ENCODE peak calls at places on chromosomes 11 and 22, in six cellular contexts. V, T, A, O, F and W are unnamed samples.

GRCh38 chr11:2898366-2899079 is 12.9 kb upstream of the CDKN1C start:
- DNase-seq in V (peak), T (peak), A (no peak), O (peak), F (peak), W (no peak)

GRCh38 chr11:84969103-84969502 is 658.0 kb downstream of the DLG2 start:
- DNase-seq in V (peak), T (no peak), A (no peak), O (no peak), F (no peak), W (no peak)

GRCh38 chr11:103959279-103959930 is 77.0 kb upstream of the DDI1 start:
- DNase-seq in V (peak), T (no peak), A (no peak), O (peak), F (no peak), W (no peak)

GRCh38 chr11:122780296-122780949 is 57.9 kb upstream of the CRTAM start:
- DNase-seq in V (no peak), T (no peak), A (no peak), O (no peak), F (no peak), W (no peak)

GRCh38 chr11:25927391-25927790 is 404.5 kb upstream of the ANO3 start:
- DNase-seq in V (peak), T (peak), A (peak), O (no peak), F (no peak), W (no peak)

GRCh38 chr11:45289369-45289768 is 3.2 kb upstream of the SYT13 start:
- DNase-seq in V (no peak), T (peak), A (no peak), O (peak), F (peak), W (no peak)

GRCh38 chr11:5967708-5968107 is 586 bp downstream of the OR56A5 start:
- DNase-seq in V (no peak), T (no peak), A (no peak), O (no peak), F (no peak), W (no peak)

GRCh38 chr22:45290410-45290936 is 5.7 kb downstream of the UPK3A start:
- DNase-seq in V (peak), T (peak), A (no peak), O (peak), F (peak), W (peak)

GRCh38 chr22:22062306-22062793 is 79.8 kb upstream of the TOP3B start:
- DNase-seq in V (no peak), T (no peak), A (no peak), O (no peak), F (no peak), W (no peak)

GRCh38 chr11:41309111-41309522 is 150.3 kb downstream of the LRRC4C start:
- DNase-seq in V (peak), T (no peak), A (no peak), O (no peak), F (no peak), W (no peak)

GRCh38 chr11:128210148-128210940 is 377.0 kb downstream of the ETS1 start:
- DNase-seq in V (peak), T (peak), A (no peak), O (peak), F (peak), W (peak)

GRCh38 chr22:30328466-30329049 is 1.8 kb upstream of the TBC1D10A start:
- DNase-seq in V (peak), T (no peak), A (no peak), O (no peak), F (no peak), W (no peak)

GRCh38 chr11:112885744-112886706 is 75.2 kb upstream of the NCAM1 start:
- DNase-seq in V (no peak), T (no peak), A (no peak), O (no peak), F (no peak), W (no peak)

GRCh38 chr11:8239536-8240228 is 24.0 kb downstream of the LMO1 start:
- DNase-seq in V (no peak), T (no peak), A (no peak), O (no peak), F (no peak), W (no peak)

GRCh38 chr11:63635762-63636465 is 21.7 kb upstream of the PLAAT3 start:
- DNase-seq in V (peak), T (peak), A (peak), O (peak), F (peak), W (peak)

GRCh38 chr11:124536520-124536919 is 6.9 kb downstream of the OR8B12 start:
- DNase-seq in V (peak), T (peak), A (no peak), O (peak), F (peak), W (peak)

GRCh38 chr11:126930100-126930841 is 70.3 kb downstream of the KIRREL3 start:
- DNase-seq in V (no peak), T (no peak), A (no peak), O (no peak), F (no peak), W (no peak)

GRCh38 chr22:30452861-30453260 is 19.0 kb downstream of the SEC14L3 start:
- DNase-seq in V (no peak), T (no peak), A (no peak), O (no peak), F (no peak), W (no peak)

GRCh38 chr11:47378836-47379170 is 456 bp upstream of the SPI1 start:
- DNase-seq in V (no peak), T (no peak), A (no peak), O (no peak), F (no peak), W (no peak)

GRCh38 chr11:69558519-69558941 is 77.1 kb downstream of the LINC01488 start:
- DNase-seq in V (no peak), T (no peak), A (no peak), O (no peak), F (no peak), W (no peak)
- H3K4me2 ChIP-seq in V (no peak), T (no peak), A (no peak), O (no peak), F (no peak), W (no peak)

GRCh38 chr22:17097062-17097461 is 12.3 kb downstream of the IL17RA start:
- DNase-seq in V (no peak), T (no peak), A (no peak), O (no peak), F (no peak), W (no peak)
- H3K4me2 ChIP-seq in V (no peak), T (no peak), A (no peak), O (no peak), F (no peak), W (no peak)

GRCh38 chr11:92804388-92804787 is 165.1 kb upstream of the MTNR1B start:
- DNase-seq in V (no peak), T (no peak), A (peak), O (no peak), F (no peak), W (no peak)
- H3K4me2 ChIP-seq in V (no peak), T (no peak), A (no peak), O (no peak), F (no peak), W (no peak)

GRCh38 chr11:12123177-12123576 is 12.8 kb downstream of the MICAL2 start:
- DNase-seq in V (no peak), T (peak), A (no peak), O (peak), F (no peak), W (no peak)
- H3K4me2 ChIP-seq in V (no peak), T (peak), A (no peak), O (peak), F (no peak), W (no peak)

GRCh38 chr11:73012121-73012863 is 129.8 kb downstream of the FCHSD2 start:
- DNase-seq in V (no peak), T (peak), A (no peak), O (peak), F (no peak), W (no peak)

GRCh38 chr11:73013021-73013420 is 129.1 kb downstream of the FCHSD2 start:
- DNase-seq in V (no peak), T (no peak), A (no peak), O (no peak), F (no peak), W (no peak)

GRCh38 chr11:73017024-73017751 is 124.9 kb downstream of the FCHSD2 start:
- DNase-seq in V (no peak), T (no peak), A (no peak), O (no peak), F (no peak), W (no peak)

GRCh38 chr11:73009972-73010371 is 132.1 kb downstream of the FCHSD2 start:
- DNase-seq in V (no peak), T (no peak), A (no peak), O (no peak), F (no peak), W (no peak)

GRCh38 chr11:73011126-73011817 is 130.8 kb downstream of the FCHSD2 start:
- DNase-seq in V (no peak), T (no peak), A (no peak), O (no peak), F (no peak), W (peak)
- H3K4me2 ChIP-seq in V (no peak), T (no peak), A (no peak), O (no peak), F (no peak), W (no peak)

GRCh38 chr11:70590356-70590991 is 192.1 kb downstream of the CTTN start:
- DNase-seq in V (no peak), T (no peak), A (no peak), O (no peak), F (no peak), W (no peak)

GRCh38 chr11:70594031-70594430 is 195.7 kb downstream of the CTTN start:
- DNase-seq in V (no peak), T (no peak), A (no peak), O (no peak), F (no peak), W (no peak)

GRCh38 chr11:70595016-70595415 is 196.7 kb downstream of the CTTN start:
- DNase-seq in V (no peak), T (no peak), A (no peak), O (no peak), F (no peak), W (no peak)

GRCh38 chr11:70593446-70593983 is 195.2 kb downstream of the CTTN start:
- DNase-seq in V (no peak), T (no peak), A (no peak), O (no peak), F (no peak), W (no peak)

DNA sequence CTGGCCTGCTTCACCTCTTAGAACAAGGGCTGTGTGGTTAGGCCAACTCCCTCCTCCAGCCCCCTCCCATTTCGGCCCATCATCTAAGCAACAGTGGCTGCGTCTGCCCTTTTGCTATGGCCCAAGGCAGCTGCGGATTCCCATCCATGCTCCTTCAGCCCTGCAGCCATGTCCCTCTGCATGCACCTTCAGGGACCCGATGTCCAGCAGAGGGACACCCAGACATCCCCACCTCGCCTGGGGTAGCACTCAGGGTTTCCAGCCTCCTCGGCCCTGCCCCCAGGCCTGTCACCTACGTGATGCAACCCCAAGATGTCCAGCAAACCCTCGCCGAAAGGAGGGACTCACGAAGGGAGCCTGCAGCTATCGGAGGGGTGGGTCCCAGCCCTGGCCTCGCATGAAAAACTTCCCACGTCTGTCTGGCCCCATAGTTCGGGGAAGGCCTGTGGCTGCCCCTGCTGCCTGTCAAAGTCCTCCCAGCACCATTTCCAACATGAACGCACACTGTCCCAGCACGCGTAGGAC is 194.4 kb downstream of the CTTN start:
- DNase-seq in V (no peak), T (no peak), A (no peak), O (no peak), F (no peak), W (no peak)
- H3K4me2 ChIP-seq in V (no peak), T (no peak), A (no peak), O (no peak), F (no peak), W (no peak)

DNA sequence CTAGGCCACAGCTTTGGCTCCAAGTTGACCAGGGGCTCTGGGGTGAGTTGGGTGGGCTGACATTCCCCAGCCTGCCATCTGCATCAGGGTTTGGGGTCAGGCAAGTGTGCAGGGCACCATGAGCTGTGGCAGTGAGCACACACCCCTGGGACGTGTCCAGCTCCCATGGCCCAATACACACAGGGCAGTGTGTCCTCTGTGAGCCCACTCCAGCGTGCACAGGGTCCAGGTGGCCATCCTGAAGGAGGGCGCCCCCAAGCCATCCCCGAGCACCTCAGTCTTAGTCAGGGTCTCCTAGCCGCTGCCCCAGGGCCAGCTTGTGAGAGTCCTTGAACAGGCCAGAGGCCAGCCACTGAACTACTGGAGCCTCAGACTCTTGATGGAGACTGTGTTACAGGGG is 1.2 kb upstream of the FGF3 start:
- DNase-seq in V (no peak), T (no peak), A (no peak), O (no peak), F (no peak), W (no peak)
- H3K4me2 ChIP-seq in V (no peak), T (no peak), A (no peak), O (no peak), F (no peak), W (no peak)

DNA sequence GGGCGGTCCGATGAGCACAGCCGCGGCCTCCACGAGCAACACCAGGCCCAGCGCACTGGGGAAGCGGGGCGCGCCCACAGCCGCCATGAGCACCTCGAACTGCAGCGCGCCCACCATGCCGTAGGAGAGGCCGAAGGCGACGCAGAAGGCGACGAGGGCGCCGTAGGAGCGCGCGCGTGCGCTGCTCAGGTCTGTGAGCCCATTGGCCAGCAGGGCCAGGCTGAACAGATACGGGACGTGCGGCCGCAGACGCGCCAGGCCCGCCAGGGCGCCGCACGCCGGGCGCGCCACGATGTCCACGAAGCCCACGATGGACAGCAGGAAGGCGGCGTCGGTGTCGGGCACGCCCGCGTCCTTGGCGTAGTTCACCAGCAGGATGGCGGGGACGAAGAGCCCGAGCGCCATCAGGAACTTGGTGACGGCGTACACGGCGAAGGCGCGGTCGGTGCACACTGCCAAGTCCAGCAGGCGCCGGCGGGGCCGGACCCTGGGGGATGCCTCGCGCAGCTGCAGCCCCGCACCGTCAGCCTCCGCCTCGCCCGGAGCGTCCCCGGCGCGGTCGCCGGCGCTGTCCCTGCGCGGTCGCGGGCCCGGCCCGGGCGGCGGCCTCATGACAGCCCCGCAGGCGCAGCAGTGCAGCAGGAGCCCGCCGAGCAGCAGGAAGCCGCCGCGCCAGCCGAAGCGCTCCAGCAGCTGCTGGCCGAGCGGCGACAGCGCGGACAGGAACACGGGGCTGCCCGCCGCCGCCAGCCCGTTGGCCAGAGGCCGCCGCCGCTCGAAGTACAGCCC is 2.9 kb downstream of the SLC16A8 start:
- DNase-seq in V (peak), T (peak), A (no peak), O (peak), F (peak), W (peak)
- H3K4me2 ChIP-seq in V (peak), T (peak), A (peak), O (peak), F (peak), W (peak)